ENCODE peak calls at places on chromosomes 11 and 22, in six cellular contexts. One of them, this sample, is unnamed.

GRCh38 chr11:112255075-112255739 is 5.5 kb downstream of the PLET1 start:
- DNase-seq in GM20000: no peak
- DNase-seq in fibroblast of mammary gland: peak; percentile 84
- DNase-seq in Calu3: peak; percentile 26
- DNase-seq in HL-60: no peak
- DNase-seq in Caco-2: no peak
- DNase-seq in this sample: peak; percentile 76

GRCh38 chr11:3170756-3171670 is 5.9 kb upstream of the OSBPL5 start:
- DNase-seq in GM20000: no peak
- DNase-seq in fibroblast of mammary gland: no peak
- DNase-seq in Calu3: no peak
- DNase-seq in HL-60: no peak
- DNase-seq in Caco-2: no peak
- DNase-seq in this sample: no peak

GRCh38 chr22:46071451-46072029 is 78.8 kb upstream of the PPARA start:
- DNase-seq in GM20000: no peak
- DNase-seq in fibroblast of mammary gland: peak; percentile 94
- DNase-seq in Calu3: peak; percentile 94
- DNase-seq in HL-60: peak; percentile 91
- DNase-seq in Caco-2: peak; percentile 36
- DNase-seq in this sample: peak; percentile 96

GRCh38 chr11:96655474-96655873 is 265.7 kb downstream of the JRKL start:
- DNase-seq in GM20000: no peak
- DNase-seq in fibroblast of mammary gland: no peak
- DNase-seq in Calu3: no peak
- DNase-seq in HL-60: no peak
- DNase-seq in Caco-2: no peak
- DNase-seq in this sample: no peak

GRCh38 chr22:25843660-25844275 is 101.8 kb downstream of the MYO18B start:
- DNase-seq in GM20000: no peak
- DNase-seq in fibroblast of mammary gland: no peak
- DNase-seq in Calu3: no peak
- DNase-seq in HL-60: no peak
- DNase-seq in Caco-2: no peak
- DNase-seq in this sample: no peak

GRCh38 chr11:124884340-124884739 is 13.3 kb downstream of the ROBO4 start:
- DNase-seq in GM20000: no peak
- DNase-seq in fibroblast of mammary gland: no peak
- DNase-seq in Calu3: no peak
- DNase-seq in HL-60: no peak
- DNase-seq in Caco-2: no peak
- DNase-seq in this sample: no peak

GRCh38 chr11:110174645-110175310 is 81.6 kb downstream of the ZC3H12C start:
- DNase-seq in GM20000: no peak
- DNase-seq in fibroblast of mammary gland: peak; percentile 69
- DNase-seq in Calu3: no peak
- DNase-seq in HL-60: no peak
- DNase-seq in Caco-2: no peak
- DNase-seq in this sample: no peak

GRCh38 chr11:130157111-130157510 is 2.5 kb upstream of the ST14 start:
- DNase-seq in GM20000: no peak
- DNase-seq in fibroblast of mammary gland: peak; percentile 35
- DNase-seq in Calu3: no peak
- DNase-seq in HL-60: no peak
- DNase-seq in Caco-2: no peak
- DNase-seq in this sample: peak; percentile 54

GRCh38 chr22:17501679-17502285 is 61.5 kb upstream of the SLC25A18 start:
- DNase-seq in GM20000: peak; percentile 60
- DNase-seq in fibroblast of mammary gland: peak; percentile 75
- DNase-seq in Calu3: peak; percentile 56
- DNase-seq in HL-60: peak; percentile 45
- DNase-seq in Caco-2: peak; percentile 64
- DNase-seq in this sample: peak; percentile 79

GRCh38 chr11:104771782-104772181 is 126.5 kb downstream of the CASP12 start:
- DNase-seq in GM20000: no peak
- DNase-seq in fibroblast of mammary gland: peak; percentile 44
- DNase-seq in Calu3: no peak
- DNase-seq in HL-60: no peak
- DNase-seq in Caco-2: no peak
- DNase-seq in this sample: no peak

GRCh38 chr11:17775507-17776212 is 41.1 kb downstream of the KCNC1 start:
- DNase-seq in GM20000: no peak
- DNase-seq in fibroblast of mammary gland: no peak
- DNase-seq in Calu3: no peak
- DNase-seq in HL-60: no peak
- DNase-seq in Caco-2: no peak
- DNase-seq in this sample: no peak

GRCh38 chr22:17552737-17553136 is 10.6 kb upstream of the SLC25A18 start:
- DNase-seq in GM20000: no peak
- DNase-seq in fibroblast of mammary gland: no peak
- DNase-seq in Calu3: no peak
- DNase-seq in HL-60: no peak
- DNase-seq in Caco-2: no peak
- DNase-seq in this sample: no peak

GRCh38 chr11:17519031-17519430 is 25.2 kb downstream of the USH1C start:
- DNase-seq in GM20000: no peak
- DNase-seq in fibroblast of mammary gland: no peak
- DNase-seq in Calu3: no peak
- DNase-seq in HL-60: no peak
- DNase-seq in Caco-2: no peak
- DNase-seq in this sample: no peak

GRCh38 chr11:68505596-68505995 is 45.0 kb downstream of the PPP6R3 start:
- DNase-seq in GM20000: no peak
- DNase-seq in fibroblast of mammary gland: peak; percentile 14
- DNase-seq in Calu3: no peak
- DNase-seq in HL-60: no peak
- DNase-seq in Caco-2: no peak
- DNase-seq in this sample: no peak

GRCh38 chr11:15967966-15968365 is 388.4 kb downstream of the SOX6 start:
- DNase-seq in GM20000: no peak
- DNase-seq in fibroblast of mammary gland: peak; percentile 89
- DNase-seq in Calu3: no peak
- DNase-seq in HL-60: no peak
- DNase-seq in Caco-2: no peak
- DNase-seq in this sample: peak; percentile 35

GRCh38 chr22:22377335-22377734 is 131.2 kb downstream of the ZNF280B start:
- DNase-seq in GM20000: no peak
- DNase-seq in fibroblast of mammary gland: no peak
- DNase-seq in Calu3: no peak
- DNase-seq in HL-60: no peak
- DNase-seq in Caco-2: no peak
- DNase-seq in this sample: no peak

GRCh38 chr22:46030241-46030880 is 53.4 kb upstream of the WNT7B start:
- DNase-seq in GM20000: no peak
- DNase-seq in fibroblast of mammary gland: no peak
- DNase-seq in Calu3: no peak
- DNase-seq in HL-60: no peak
- DNase-seq in Caco-2: no peak
- DNase-seq in this sample: no peak

GRCh38 chr11:8018742-8019631 is 31.9 kb downstream of the EIF3F start:
- DNase-seq in GM20000: peak; percentile 75
- DNase-seq in fibroblast of mammary gland: peak; percentile 70
- DNase-seq in Calu3: peak; percentile 47
- DNase-seq in HL-60: no peak
- DNase-seq in Caco-2: no peak
- DNase-seq in this sample: no peak

GRCh38 chr11:57735655-57736298 is 5.5 kb upstream of the SELENOH start:
- DNase-seq in GM20000: no peak
- DNase-seq in fibroblast of mammary gland: no peak
- DNase-seq in Calu3: no peak
- DNase-seq in HL-60: no peak
- DNase-seq in Caco-2: peak; percentile 74
- DNase-seq in this sample: no peak

GRCh38 chr11:28526406-28526751 is 418.2 kb downstream of the METTL15 start:
- DNase-seq in GM20000: no peak
- DNase-seq in fibroblast of mammary gland: peak; percentile 25
- DNase-seq in Calu3: no peak
- DNase-seq in HL-60: no peak
- DNase-seq in Caco-2: no peak
- DNase-seq in this sample: peak; percentile 28

GRCh38 chr22:44358723-44359440 is 46.1 kb upstream of the SHISAL1 start:
- DNase-seq in GM20000: no peak
- DNase-seq in fibroblast of mammary gland: no peak
- DNase-seq in Calu3: no peak
- DNase-seq in HL-60: no peak
- DNase-seq in Caco-2: no peak
- DNase-seq in this sample: no peak

GRCh38 chr22:44359496-44360110 is 46.9 kb upstream of the SHISAL1 start:
- DNase-seq in GM20000: no peak
- DNase-seq in fibroblast of mammary gland: no peak
- DNase-seq in Calu3: no peak
- DNase-seq in HL-60: no peak
- DNase-seq in Caco-2: no peak
- DNase-seq in this sample: no peak

GRCh38 chr22:44355688-44356070 is 42.9 kb upstream of the SHISAL1 start:
- DNase-seq in GM20000: no peak
- DNase-seq in fibroblast of mammary gland: no peak
- DNase-seq in Calu3: no peak
- DNase-seq in HL-60: no peak
- DNase-seq in Caco-2: no peak
- DNase-seq in this sample: no peak

GRCh38 chr22:44357962-44358553 is 45.3 kb upstream of the SHISAL1 start:
- DNase-seq in GM20000: no peak
- DNase-seq in fibroblast of mammary gland: no peak
- DNase-seq in Calu3: no peak
- DNase-seq in HL-60: no peak
- DNase-seq in Caco-2: no peak
- DNase-seq in this sample: no peak

DNA sequence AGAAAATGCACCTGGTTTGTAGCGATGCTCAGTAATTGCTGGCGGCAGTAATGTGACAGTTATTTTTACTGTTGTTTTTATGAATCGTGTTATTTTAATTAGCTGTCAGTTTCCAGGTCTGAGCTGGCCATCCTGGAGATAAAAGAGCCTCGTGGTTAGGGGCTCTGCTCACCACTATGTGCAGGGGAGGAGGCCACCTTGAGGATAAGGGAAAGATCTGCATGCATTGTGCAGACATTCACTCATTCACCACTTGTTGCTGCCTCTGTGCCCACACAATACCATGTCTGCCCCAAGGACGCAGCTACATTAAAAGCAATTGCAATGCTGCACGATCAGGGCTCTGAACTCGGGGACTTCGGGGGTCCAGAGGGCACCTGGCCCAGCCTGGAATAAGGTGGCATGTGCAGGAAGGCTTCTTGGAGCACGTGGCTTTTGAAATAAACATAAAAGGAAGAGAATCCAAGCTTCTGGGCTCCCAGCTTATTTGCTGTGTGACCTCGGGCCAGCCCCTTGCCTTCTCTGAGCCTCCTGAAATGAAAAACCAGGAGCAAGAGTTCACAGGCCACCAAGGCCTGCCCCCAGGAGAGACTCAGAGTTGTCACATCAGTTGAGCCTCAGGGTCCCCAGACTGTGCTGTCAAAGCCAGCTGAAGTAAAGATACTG is 44.7 kb upstream of the SHISAL1 start:
- DNase-seq in GM20000: no peak
- DNase-seq in fibroblast of mammary gland: no peak
- DNase-seq in Calu3: no peak
- DNase-seq in HL-60: no peak
- DNase-seq in Caco-2: no peak
- DNase-seq in this sample: no peak
- TF ChIP-seq CTCF in GM20000: no peak
- TF ChIP-seq CTCF in fibroblast of mammary gland: no peak
- TF ChIP-seq CTCF in Calu3: no peak
- TF ChIP-seq CTCF in HL-60: no peak
- TF ChIP-seq CTCF in Caco-2: no peak
- TF ChIP-seq CTCF in this sample: no peak

GRCh38 chr11:93895106-93895862 is 44.9 kb upstream of the VSTM5 start:
- DNase-seq in GM20000: peak; percentile 17
- DNase-seq in fibroblast of mammary gland: peak; percentile 76
- DNase-seq in Calu3: peak; percentile 32
- DNase-seq in HL-60: peak; percentile 20
- DNase-seq in Caco-2: peak; percentile 79
- DNase-seq in this sample: peak; percentile 73
- TF ChIP-seq CTCF in GM20000: no peak
- TF ChIP-seq CTCF in fibroblast of mammary gland: peak; percentile 88
- TF ChIP-seq CTCF in Calu3: no peak
- TF ChIP-seq CTCF in HL-60: peak; percentile 3
- TF ChIP-seq CTCF in Caco-2: peak; percentile 86
- TF ChIP-seq CTCF in this sample: peak; percentile 85

GRCh38 chr11:47233989-47234668 is 14.5 kb downstream of the ACP2 start:
- DNase-seq in GM20000: no peak
- DNase-seq in fibroblast of mammary gland: peak; percentile 79
- DNase-seq in Calu3: no peak
- DNase-seq in HL-60: peak; percentile 21
- DNase-seq in Caco-2: peak; percentile 49
- DNase-seq in this sample: peak; percentile 57
- TF ChIP-seq CTCF in GM20000: no peak
- TF ChIP-seq CTCF in fibroblast of mammary gland: peak; percentile 56
- TF ChIP-seq CTCF in Calu3: no peak
- TF ChIP-seq CTCF in HL-60: no peak
- TF ChIP-seq CTCF in Caco-2: peak; percentile 22
- TF ChIP-seq CTCF in this sample: no peak

DNA sequence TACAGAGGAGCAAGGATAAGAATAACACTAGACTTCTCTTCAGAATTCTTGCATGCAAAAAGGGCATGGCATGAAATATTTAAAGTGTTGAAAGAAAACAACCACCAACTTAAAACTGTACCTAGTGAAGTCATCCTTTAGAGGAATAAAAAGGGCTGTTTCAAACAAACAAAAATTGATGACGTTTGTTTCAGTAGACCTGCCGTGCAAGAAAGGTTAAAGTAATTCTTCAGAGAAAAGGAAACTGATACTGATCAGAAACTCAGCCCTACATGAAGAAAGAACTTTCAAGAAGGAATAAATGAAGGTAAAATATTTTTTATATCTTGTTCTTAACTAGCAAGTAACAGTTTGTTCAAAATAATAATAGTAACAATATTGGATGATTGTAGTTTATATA is 27.5 kb downstream of the MRGPRX2 start:
- DNase-seq in GM20000: no peak
- DNase-seq in fibroblast of mammary gland: no peak
- DNase-seq in Calu3: no peak
- DNase-seq in HL-60: no peak
- DNase-seq in Caco-2: no peak
- DNase-seq in this sample: no peak
- TF ChIP-seq CTCF in GM20000: no peak
- TF ChIP-seq CTCF in fibroblast of mammary gland: no peak
- TF ChIP-seq CTCF in Calu3: no peak
- TF ChIP-seq CTCF in HL-60: no peak
- TF ChIP-seq CTCF in Caco-2: no peak
- TF ChIP-seq CTCF in this sample: no peak

This sample was measured in MCF 10A.